ENCODE peak calls at places on chromosomes 5 and 9, in seven cellular contexts. R is left lung, T is cardiac muscle cell, V is fibroblast of lung, F is GM23248, S is skeletal muscle cell, Z is body of pancreas. P is an unnamed sample.

GRCh38 chr9:4116091-4116581 is 183.7 kb downstream of the GLIS3 start:
- DNase-seq in Z (no peak), V (peak), F (peak), R (no peak), S (no peak), T (no peak), P (no peak)

GRCh38 chr5:60810438-60811085 is 33.5 kb downstream of the ELOVL7 start:
- DNase-seq in T (no peak), F (peak), Z (no peak), V (no peak), R (no peak), S (peak), P (no peak)

GRCh38 chr5:27290166-27290565 is 251.8 kb upstream of the CDH9 start:
- DNase-seq in V (no peak), R (no peak), Z (no peak), T (no peak), F (no peak), S (no peak), P (no peak)

GRCh38 chr5:72842816-72843215 is 26.4 kb downstream of the TNPO1 start:
- DNase-seq in R (no peak), S (no peak), T (no peak), V (no peak), F (peak), Z (no peak), P (no peak)

GRCh38 chr5:172929371-172929838 is 29.8 kb upstream of the RPL26L1 start:
- DNase-seq in R (no peak), V (peak), Z (no peak), S (peak), T (no peak), F (peak), P (no peak)

GRCh38 chr9:115717298-115717697 is 436.3 kb upstream of the PAPPA start:
- DNase-seq in Z (no peak), T (no peak), V (peak), S (no peak), F (peak), R (no peak), P (no peak)

GRCh38 chr5:20974423-20974822 is 986.4 kb upstream of the CDH18 start:
- DNase-seq in Z (no peak), T (no peak), V (peak), R (no peak), S (no peak), F (no peak), P (peak)

GRCh38 chr9:131831380-131832165 is 91.7 kb upstream of the RAPGEF1 start:
- DNase-seq in Z (no peak), F (no peak), T (no peak), R (no peak), V (no peak), S (no peak), P (no peak)

GRCh38 chr9:123335227-123335985 is 20.6 kb upstream of the CRB2 start:
- DNase-seq in T (peak), F (peak), V (peak), Z (peak), R (peak), S (peak), P (no peak)

GRCh38 chr5:89983206-89983605 is 426.4 kb downstream of the CETN3 start:
- DNase-seq in V (no peak), S (no peak), T (no peak), F (no peak), Z (no peak), R (no peak), P (no peak)

GRCh38 chr9:131546336-131547084 is 1.2 kb downstream of the PRRT1B start:
- DNase-seq in F (peak), T (peak), V (no peak), S (no peak), R (no peak), Z (no peak), P (no peak)

GRCh38 chr9:75148551-75148950 is 60.2 kb downstream of the OSTF1 start:
- DNase-seq in S (peak), T (peak), V (peak), Z (no peak), F (peak), R (no peak), P (no peak)

GRCh38 chr5:68834486-68834885 is 259.3 kb upstream of the SLC30A5 start:
- DNase-seq in S (peak), V (no peak), Z (no peak), F (peak), T (no peak), R (no peak), P (no peak)

GRCh38 chr5:84796399-84796798 is 411.7 kb upstream of the EDIL3 start:
- DNase-seq in S (no peak), V (no peak), T (no peak), F (no peak), R (no peak), Z (no peak), P (no peak)

GRCh38 chr5:180352116-180352975 is 790 bp downstream of the GFPT2 start:
- DNase-seq in R (no peak), S (no peak), F (peak), Z (no peak), T (peak), V (peak), P (no peak)

GRCh38 chr5:173770637-173771036 is 117.5 kb upstream of the CPEB4 start:
- DNase-seq in S (no peak), F (no peak), T (no peak), R (no peak), V (no peak), Z (no peak), P (no peak)

GRCh38 chr9:105647595-105648349 is 14.5 kb upstream of the TAL2 start:
- DNase-seq in R (no peak), Z (no peak), S (no peak), V (no peak), T (no peak), F (no peak), P (no peak)

GRCh38 chr5:57598756-57599155 is 116.1 kb upstream of the ACTBL2 start:
- DNase-seq in V (peak), F (peak), T (no peak), S (peak), Z (no peak), R (no peak), P (no peak)

GRCh38 chr5:75052461-75053285 is at the start of gene GCNT4:
- DNase-seq in F (peak), T (peak), R (peak), Z (peak), S (no peak), V (peak), P (no peak)

GRCh38 chr5:168408561-168409321 is 77.5 kb upstream of the RARS1 start:
- DNase-seq in R (no peak), T (no peak), Z (no peak), S (peak), F (no peak), V (peak), P (no peak)

GRCh38 chr9:6498982-6499381 is 86.0 kb downstream of the UHRF2 start:
- DNase-seq in Z (no peak), F (peak), R (no peak), V (peak), T (no peak), S (peak), P (no peak)

GRCh38 chr9:85417674-85418073 is 324.1 kb downstream of the AGTPBP1 start:
- DNase-seq in S (no peak), Z (no peak), R (no peak), F (no peak), T (no peak), V (no peak), P (no peak)

GRCh38 chr9:100222674-100223073 is 123.6 kb downstream of the INVS start:
- DNase-seq in T (no peak), Z (no peak), S (peak), V (peak), F (peak), R (no peak), P (peak)

GRCh38 chr5:89343666-89344065 is 460.7 kb upstream of the MEF2C start:
- DNase-seq in Z (no peak), T (no peak), V (no peak), S (peak), F (no peak), R (peak), P (no peak)

GRCh38 chr9:108860764-108861163 is 1.3 kb upstream of the ACTL7A start:
- DNase-seq in R (no peak), F (no peak), V (no peak), T (no peak), S (no peak), Z (no peak), P (no peak)

GRCh38 chr5:163821142-163821541 is 315.7 kb downstream of the MAT2B start:
- DNase-seq in V (no peak), Z (no peak), S (no peak), F (no peak), R (no peak), T (no peak), P (no peak)

GRCh38 chr9:33988219-33988890 is 60.3 kb downstream of the UBAP2 start:
- DNase-seq in F (peak), R (no peak), V (no peak), S (no peak), T (no peak), Z (no peak), P (no peak)
- H3K4me3 ChIP-seq in F (no peak), R (no peak), V (no peak), S (no peak), T (no peak), Z (no peak), P (no peak)

GRCh38 chr9:129408535-129409215 is 212.2 kb downstream of the C9orf50 start:
- DNase-seq in V (no peak), R (peak), Z (no peak), F (no peak), S (no peak), T (peak), P (no peak)
- H3K4me3 ChIP-seq in V (no peak), R (no peak), Z (no peak), F (no peak), S (no peak), T (no peak), P (no peak)

GRCh38 chr5:96228449-96228848 is 204.6 kb downstream of the PCSK1 start:
- DNase-seq in V (no peak), R (no peak), T (no peak), F (peak), Z (no peak), S (no peak), P (no peak)
- H3K4me3 ChIP-seq in V (no peak), R (no peak), T (no peak), F (no peak), Z (no peak), S (no peak), P (no peak)

GRCh38 chr9:133735894-133736293 is 2.3 kb downstream of the SARDH start:
- DNase-seq in R (no peak), F (no peak), V (no peak), S (no peak), T (no peak), Z (no peak), P (no peak)

GRCh38 chr9:133733074-133733408 is 5.1 kb downstream of the SARDH start:
- DNase-seq in T (no peak), V (no peak), F (peak), S (no peak), Z (no peak), R (no peak), P (no peak)

GRCh38 chr9:133733421-133734250 is 4.5 kb downstream of the SARDH start:
- DNase-seq in R (no peak), F (no peak), V (no peak), T (no peak), Z (no peak), S (no peak), P (no peak)

GRCh38 chr9:133735415-133735775 is 2.8 kb downstream of the SARDH start:
- DNase-seq in R (no peak), V (no peak), F (no peak), S (no peak), T (no peak), Z (no peak), P (no peak)

GRCh38 chr9:133734600-133735414 is 3.3 kb downstream of the SARDH start:
- DNase-seq in V (no peak), F (no peak), S (no peak), Z (no peak), R (no peak), T (no peak), P (no peak)
- H3K4me3 ChIP-seq in V (no peak), F (no peak), S (no peak), Z (no peak), R (no peak), T (no peak), P (no peak)

DNA sequence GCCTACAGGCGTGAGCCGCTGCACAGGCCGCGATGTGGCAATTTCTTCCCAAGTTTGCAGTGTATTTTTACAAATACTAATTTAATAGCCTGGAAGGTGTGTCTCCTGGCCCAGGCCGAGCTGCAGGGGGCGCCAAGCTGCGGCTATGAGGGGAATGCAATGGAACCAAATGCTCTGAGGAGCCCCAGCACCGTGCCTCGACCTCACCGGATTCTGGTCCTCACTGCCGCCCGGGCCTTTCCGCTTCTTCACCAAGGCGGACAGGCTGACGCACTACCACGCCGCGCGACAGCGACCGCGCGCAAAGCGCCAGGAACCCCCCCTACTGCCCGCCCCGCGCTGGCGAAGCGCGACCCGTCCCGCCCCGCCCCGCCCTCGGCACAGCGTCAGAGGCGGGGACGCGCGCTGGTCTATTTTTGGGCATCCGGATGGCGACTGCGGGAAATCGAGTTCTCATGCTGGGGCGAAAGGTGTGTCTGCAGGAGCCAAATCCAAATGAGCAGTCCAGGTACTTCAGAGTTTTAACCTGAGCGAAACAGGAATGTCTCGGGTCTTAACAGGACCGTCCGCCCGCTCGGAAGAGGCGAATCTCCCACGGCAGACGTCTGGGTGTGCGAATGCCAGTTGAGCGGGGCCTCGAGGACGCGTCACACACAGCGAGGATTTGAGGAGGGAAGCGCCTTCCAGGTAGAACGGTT is 31.7 kb upstream of the PRXL2C start:
- DNase-seq in V (peak), Z (peak), S (peak), T (peak), F (peak), R (peak), P (no peak)
- H3K4me3 ChIP-seq in V (peak), Z (peak), S (peak), T (peak), F (peak), R (peak), P (peak)

P was measured in LNCaP clone FGC.